ENCODE peak calls at places on chromosome 14, in seven cellular contexts. F is IMR-90, E is body of pancreas, V is A549, H is breast epithelium, X is esophagus squamous epithelium, Y is stomach. O is an unnamed sample.

GRCh38 chr14:83988274-83988673 is 1541.7 kb upstream of the FLRT2 start:
- DNase-seq in F (peak), E (no peak), V (no peak), H (no peak), X (no peak), Y (no peak), O (no peak)

GRCh38 chr14:21825147-21825743 is 151.6 kb upstream of the OR4E1 start:
- DNase-seq in F (peak), E (no peak), V (peak), H (no peak), X (no peak), Y (no peak), O (no peak)

GRCh38 chr14:77554207-77554606 is 55.6 kb upstream of the ISM2 start:
- DNase-seq in F (no peak), E (no peak), V (no peak), H (no peak), X (no peak), Y (no peak), O (no peak)

GRCh38 chr14:69261761-69262331 is 1.9 kb downstream of the GALNT16 start:
- DNase-seq in F (peak), E (no peak), V (peak), H (no peak), X (no peak), Y (no peak), O (no peak)

GRCh38 chr14:81231540-81231939 is 10.8 kb upstream of the GTF2A1 start:
- DNase-seq in F (no peak), E (no peak), V (no peak), H (no peak), X (no peak), Y (no peak), O (no peak)

GRCh38 chr14:30949651-30950050 is 75.3 kb downstream of the COCH start:
- DNase-seq in F (no peak), E (no peak), V (no peak), H (no peak), X (no peak), Y (no peak), O (no peak)

GRCh38 chr14:24196071-24197061 is 1.1 kb upstream of the TM9SF1 start:
- DNase-seq in F (peak), E (peak), V (peak), H (no peak), X (no peak), Y (no peak), O (no peak)

GRCh38 chr14:23481992-23482813 is 12.7 kb downstream of the NGDN start:
- DNase-seq in F (no peak), E (no peak), V (no peak), H (no peak), X (no peak), Y (no peak), O (no peak)

GRCh38 chr14:104865631-104866441 is 768 bp downstream of the CEP170B start:
- DNase-seq in F (peak), E (peak), V (peak), H (no peak), X (no peak), Y (peak), O (no peak)

GRCh38 chr14:89137514-89138163 is 279.4 kb downstream of the FOXN3 start:
- DNase-seq in F (peak), E (peak), V (peak), H (peak), X (peak), Y (peak), O (peak)

GRCh38 chr14:90658541-90658967 is 157.7 kb downstream of the TTC7B start:
- DNase-seq in F (peak), E (peak), V (no peak), H (no peak), X (no peak), Y (no peak), O (no peak)

GRCh38 chr14:34325493-34325892 is 136.5 kb downstream of the SPTSSA start:
- DNase-seq in F (no peak), E (no peak), V (peak), H (no peak), X (no peak), Y (no peak), O (no peak)

GRCh38 chr14:68690106-68690960 is 102.5 kb downstream of the ZFP36L1 start:
- DNase-seq in F (no peak), E (no peak), V (no peak), H (no peak), X (no peak), Y (no peak), O (no peak)

GRCh38 chr14:103386632-103387329 is 1.6 kb downstream of the MARK3 start:
- DNase-seq in F (peak), E (no peak), V (no peak), H (no peak), X (no peak), Y (no peak), O (no peak)
- TF ChIP-seq POLR2A in F (no peak), E (peak), V (no peak), H (no peak), X (no peak), Y (no peak), O (no peak)

DNA sequence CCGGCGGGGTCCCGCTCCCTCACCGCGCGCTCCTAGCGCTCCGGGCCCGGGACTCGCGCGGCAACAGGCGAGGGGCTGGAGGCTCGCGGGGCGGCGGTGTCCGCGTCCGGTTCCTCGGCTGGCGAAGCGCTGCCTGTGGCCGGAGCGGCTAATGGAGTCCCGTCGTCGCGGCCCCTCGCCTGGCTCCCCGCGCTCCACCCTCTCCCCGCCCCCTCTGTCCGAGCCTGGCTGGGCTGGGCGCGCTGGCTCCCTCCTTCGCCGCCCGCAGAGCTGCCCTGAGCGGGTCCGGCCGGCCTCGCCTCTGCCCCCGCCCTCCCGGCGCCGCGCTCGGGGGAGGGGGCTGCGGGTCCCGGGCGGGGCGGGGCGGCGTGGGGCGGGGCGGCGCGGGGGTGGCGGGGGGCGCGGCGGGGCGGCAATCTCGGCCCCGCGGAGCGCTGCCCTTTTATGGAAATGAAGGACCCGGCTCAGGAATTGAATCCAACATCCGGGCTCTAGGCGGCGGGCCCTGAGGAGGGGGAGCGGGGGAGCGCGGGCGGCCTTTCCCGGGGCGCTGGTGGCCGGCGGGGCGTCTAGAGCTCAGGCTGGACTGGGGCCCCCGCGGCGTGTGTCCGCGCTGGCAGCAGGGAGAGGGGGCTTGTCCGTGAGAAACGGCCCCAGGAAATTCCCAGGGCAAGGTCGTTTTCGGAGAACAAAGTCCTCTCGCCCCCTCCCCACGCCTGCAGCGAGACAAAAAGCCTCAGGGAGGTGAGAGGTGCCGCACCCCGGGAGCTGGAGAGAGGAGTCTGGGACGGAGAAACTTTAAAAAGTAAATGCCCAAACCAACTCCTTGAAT is at the start of gene FERMT2:
- DNase-seq in F (peak), E (peak), V (peak), H (peak), X (no peak), Y (peak), O (peak)
- TF ChIP-seq POLR2A in F (peak), E (peak), V (peak), H (peak), X (peak), Y (no peak), O (peak)

DNA sequence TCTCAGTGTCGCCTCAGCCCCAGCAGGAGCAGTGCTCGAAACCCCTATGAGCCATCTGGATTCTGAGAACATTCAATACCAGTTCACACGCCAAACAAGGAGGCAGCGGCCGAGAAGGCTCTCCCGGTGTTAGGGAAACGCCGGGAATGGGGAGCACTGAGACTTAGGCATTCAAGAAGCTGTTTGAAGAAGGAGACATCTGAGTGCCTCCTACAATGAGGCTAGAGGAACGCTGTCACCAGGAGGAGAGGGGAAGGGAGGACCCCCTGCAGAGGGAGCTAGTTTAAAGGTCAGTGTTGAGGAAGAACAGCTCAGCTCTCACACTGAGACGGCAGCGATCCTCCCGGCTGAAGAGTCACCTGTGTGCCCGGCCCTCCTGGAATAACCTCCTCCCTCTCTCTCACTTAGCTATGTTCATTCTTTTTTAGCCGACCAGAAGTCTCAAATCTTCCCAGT is 69.9 kb downstream of the SERPINA3 start:
- DNase-seq in F (no peak), E (no peak), V (no peak), H (no peak), X (no peak), Y (no peak), O (no peak)
- TF ChIP-seq POLR2A in F (no peak), E (no peak), V (no peak), H (no peak), X (no peak), Y (no peak), O (no peak)

GRCh38 chr14:60736494-60736893 is 1.9 kb downstream of the MNAT1 start:
- DNase-seq in F (peak), E (no peak), V (peak), H (no peak), X (no peak), Y (no peak), O (no peak)

GRCh38 chr14:60732840-60733483 is 1.6 kb upstream of the MNAT1 start:
- DNase-seq in F (no peak), E (no peak), V (peak), H (no peak), X (no peak), Y (no peak), O (no peak)

GRCh38 chr14:60738843-60739508 is 4.4 kb downstream of the MNAT1 start:
- DNase-seq in F (no peak), E (no peak), V (no peak), H (no peak), X (no peak), Y (no peak), O (peak)

DNA sequence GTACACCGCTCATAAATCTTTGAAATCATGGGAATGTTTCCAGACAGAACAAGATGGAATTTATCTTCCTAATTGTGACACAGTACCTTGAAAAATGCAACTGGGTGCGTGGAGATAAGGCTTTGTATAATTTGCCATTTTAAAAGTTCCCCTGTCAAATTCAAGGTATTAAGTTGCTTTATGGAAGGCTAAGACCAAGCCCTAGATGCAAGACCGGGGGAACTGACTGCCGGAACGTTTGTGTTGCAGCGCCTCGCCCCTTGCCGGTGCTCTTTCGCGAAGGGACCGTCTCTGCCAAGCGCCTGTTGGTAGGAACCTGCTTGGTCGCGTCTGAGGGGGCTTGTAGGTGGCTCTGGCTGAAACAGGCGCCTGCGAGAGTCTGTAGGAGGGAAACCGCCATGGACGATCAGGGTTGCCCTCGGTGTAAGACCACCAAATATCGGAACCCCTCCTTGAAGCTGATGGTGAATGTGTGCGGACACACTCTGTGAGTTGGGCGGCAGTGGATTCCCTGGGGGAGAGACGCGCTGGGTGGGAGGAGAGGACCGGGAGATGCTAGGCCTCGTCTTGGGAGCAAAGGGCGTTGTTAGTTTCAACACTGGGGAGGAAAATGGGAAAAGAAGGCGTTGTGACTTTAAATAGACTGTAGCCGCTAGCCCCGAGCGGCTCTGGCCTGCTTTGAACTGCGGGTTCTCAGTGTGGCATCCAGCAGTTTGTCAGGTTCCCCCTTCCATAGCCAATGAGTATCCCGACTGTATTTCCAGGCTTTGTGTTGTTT is at the start of gene MNAT1:
- DNase-seq in F (peak), E (peak), V (peak), H (peak), X (peak), Y (peak), O (peak)
- TF ChIP-seq POLR2A in F (peak), E (peak), V (peak), H (no peak), X (no peak), Y (no peak), O (peak)